ENCODE peak calls at places on chromosomes 16 and 17, in five cellular contexts. E is H9; P is naive thymus-derived CD4-positive, alpha-beta T cell; W is RWPE1; A is NCI-H1436. N is an unnamed sample.

GRCh38 chr16:87327798-87328495 is 10.8 kb upstream of the C16orf95 start:
- DNase-seq in E (no peak), P (no peak), W (no peak), A (no peak), N (no peak)

GRCh38 chr16:14364386-14365199 is 265.5 kb downstream of the PARN start:
- DNase-seq in E (no peak), P (no peak), W (peak), A (no peak), N (no peak)

GRCh38 chr16:64751906-64752305 is 370.0 kb downstream of the CDH11 start:
- DNase-seq in E (no peak), P (no peak), W (no peak), A (no peak), N (no peak)

GRCh38 chr16:88455610-88456355 is 2.7 kb downstream of the ZFPM1 start:
- DNase-seq in E (no peak), P (no peak), W (peak), A (no peak), N (peak)

GRCh38 chr17:2266045-2266864 is 37.3 kb downstream of the SMG6 start:
- DNase-seq in E (no peak), P (peak), W (no peak), A (no peak), N (peak)

GRCh38 chr16:4288148-4288921 is 15.5 kb upstream of the TFAP4 start:
- DNase-seq in E (peak), P (peak), W (peak), A (peak), N (peak)

GRCh38 chr17:34423978-34424813 is 61.2 kb upstream of the CCL1 start:
- DNase-seq in E (peak), P (no peak), W (no peak), A (no peak), N (no peak)

GRCh38 chr17:73091410-73091769 is 1.1 kb downstream of the SLC39A11 start:
- DNase-seq in E (no peak), P (no peak), W (no peak), A (no peak), N (no peak)

GRCh38 chr17:82323514-82324234 is 6.3 kb upstream of the CD7 start:
- DNase-seq in E (no peak), P (no peak), W (no peak), A (no peak), N (no peak)

GRCh38 chr16:17364319-17365210 is 106.2 kb downstream of the XYLT1 start:
- DNase-seq in E (no peak), P (peak), W (peak), A (no peak), N (peak)

GRCh38 chr17:6936370-6937028 is 59.4 kb upstream of the ALOX12 start:
- DNase-seq in E (no peak), P (no peak), W (no peak), A (no peak), N (peak)

GRCh38 chr17:27293359-27293897 is 486 bp upstream of the WSB1 start:
- DNase-seq in E (no peak), P (no peak), W (no peak), A (no peak), N (no peak)

GRCh38 chr16:82801361-82801760 is 174.6 kb downstream of the CDH13 start:
- DNase-seq in E (no peak), P (no peak), W (no peak), A (no peak), N (no peak)

GRCh38 chr17:40598928-40599627 is 33.8 kb upstream of the CCR7 start:
- DNase-seq in E (no peak), P (peak), W (no peak), A (peak), N (peak)

GRCh38 chr16:31493506-31494125 is 10.7 kb downstream of the SLC5A2 start:
- DNase-seq in E (no peak), P (no peak), W (no peak), A (no peak), N (no peak)

GRCh38 chr17:48358203-48358602 is 71.8 kb downstream of the SKAP1 start:
- DNase-seq in E (no peak), P (no peak), W (no peak), A (no peak), N (no peak)

GRCh38 chr17:73510981-73511442 is 133.2 kb downstream of the SDK2 start:
- DNase-seq in E (no peak), P (no peak), W (no peak), A (peak), N (no peak)

GRCh38 chr17:71975998-71976649 is 144.7 kb upstream of the SOX9 start:
- DNase-seq in E (peak), P (no peak), W (peak), A (no peak), N (no peak)

GRCh38 chr17:31907342-31907975 is 6.0 kb upstream of the UTP6 start:
- DNase-seq in E (no peak), P (peak), W (no peak), A (no peak), N (no peak)

GRCh38 chr17:13699261-13699660 is 97.5 kb upstream of the HS3ST3A1 start:
- DNase-seq in E (no peak), P (no peak), W (no peak), A (no peak), N (no peak)

GRCh38 chr17:29594441-29595090 is 1.6 kb downstream of the ANKRD13B start:
- DNase-seq in E (no peak), P (no peak), W (no peak), A (no peak), N (no peak)

GRCh38 chr16:2295056-2295798 is 27.3 kb upstream of the RNPS1 start:
- DNase-seq in E (no peak), P (no peak), W (no peak), A (no peak), N (peak)

GRCh38 chr17:44543213-44543904 is 13.9 kb upstream of the FZD2 start:
- DNase-seq in E (peak), P (no peak), W (peak), A (no peak), N (no peak)

GRCh38 chr17:81438024-81438664 is 42.9 kb downstream of the BAHCC1 start:
- DNase-seq in E (no peak), P (no peak), W (no peak), A (no peak), N (no peak)

GRCh38 chr17:76492989-76493501 is 8.2 kb downstream of the RHBDF2 start:
- DNase-seq in E (no peak), P (no peak), W (peak), A (no peak), N (peak)

GRCh38 chr17:1112875-1113274 is 66.9 kb downstream of the ABR start:
- DNase-seq in E (peak), P (no peak), W (no peak), A (no peak), N (no peak)

GRCh38 chr17:37506678-37507077 is 17.0 kb downstream of the DUSP14 start:
- DNase-seq in E (peak), P (no peak), W (peak), A (no peak), N (no peak)

GRCh38 chr16:74623214-74623842 is 16.4 kb upstream of the GLG1 start:
- DNase-seq in E (no peak), P (peak), W (peak), A (no peak), N (peak)

GRCh38 chr17:20922128-20922670 is 120.6 kb downstream of the USP22 start:
- DNase-seq in E (no peak), P (no peak), W (no peak), A (no peak), N (no peak)

N was measured in immature natural killer cell.